ENCODE peak calls at places on chromosomes 5 and 9, in six cellular contexts. J is left ventricle myocardium inferior; Q is uterus; V is CD4-positive, alpha-beta memory T cell; B is IMR-90; K is heart right ventricle. Z is an unnamed sample.

GRCh38 chr5:16712600-16712999 is 95.8 kb upstream of the RETREG1 start:
- DNase-seq in J (no peak), Q (no peak), V (no peak), B (peak; percentile 14), K (no peak), Z (no peak)

GRCh38 chr5:138603521-138603920 is 28.3 kb upstream of the HSPA9 start:
- DNase-seq in J (no peak), Q (no peak), V (no peak), B (peak; percentile 67), K (no peak), Z (no peak)

GRCh38 chr9:91378695-91379127 is 17.0 kb upstream of the AUH start:
- DNase-seq in J (no peak), Q (peak; percentile 28), V (no peak), B (peak; percentile 72), K (no peak), Z (no peak)

GRCh38 chr5:151345808-151346478 is 1.4 kb downstream of the SLC36A2 start:
- DNase-seq in J (no peak), Q (no peak), V (no peak), B (peak; percentile 28), K (no peak), Z (peak; percentile 71)

GRCh38 chr5:111735829-111736228 is 21.2 kb downstream of the NREP start:
- DNase-seq in J (peak; percentile 39), Q (peak; percentile 51), V (no peak), B (peak; percentile 98), K (peak; percentile 36), Z (peak; percentile 88)

GRCh38 chr9:104927216-104927911 is 591 bp downstream of the ABCA1 start:
- DNase-seq in J (peak; percentile 35), Q (peak; percentile 44), V (peak; percentile 31), B (peak; percentile 47), K (no peak), Z (peak; percentile 68)

GRCh38 chr5:1885777-1886633 is 3.3 kb upstream of the IRX4 start:
- DNase-seq in J (no peak), Q (no peak), V (no peak), B (no peak), K (no peak), Z (peak; percentile 17)

GRCh38 chr5:157924490-157924889 is 65.5 kb upstream of the CLINT1 start:
- DNase-seq in J (no peak), Q (no peak), V (no peak), B (no peak), K (no peak), Z (no peak)

GRCh38 chr5:78907255-78907886 is 77.7 kb downstream of the ARSB start:
- DNase-seq in J (peak; percentile 32), Q (peak; percentile 44), V (no peak), B (peak; percentile 99), K (peak; percentile 44), Z (no peak)

GRCh38 chr5:165723931-165724330 is 2218.5 kb downstream of the MAT2B start:
- DNase-seq in J (no peak), Q (no peak), V (no peak), B (no peak), K (no peak), Z (no peak)

GRCh38 chr5:150256416-150257064 is 33.0 kb downstream of the CAMK2A start:
- DNase-seq in J (no peak), Q (no peak), V (no peak), B (no peak), K (no peak), Z (no peak)

GRCh38 chr9:14563902-14564578 is 129.2 kb downstream of the ZDHHC21 start:
- DNase-seq in J (no peak), Q (no peak), V (no peak), B (no peak), K (no peak), Z (no peak)

GRCh38 chr9:23826120-23826629 is at the start of gene ELAVL2:
- DNase-seq in J (peak; percentile 80), Q (peak; percentile 89), V (peak; percentile 15), B (peak; percentile 81), K (peak; percentile 80), Z (peak; percentile 91)

GRCh38 chr9:23830949-23831730 is 5.1 kb upstream of the ELAVL2 start:
- DNase-seq in J (no peak), Q (no peak), V (no peak), B (no peak), K (no peak), Z (peak; percentile 18)

GRCh38 chr9:23825700-23826099 is 340 bp downstream of the ELAVL2 start:
- DNase-seq in J (no peak), Q (no peak), V (no peak), B (no peak), K (no peak), Z (no peak)

GRCh38 chr9:23829580-23830458 is 3.8 kb upstream of the ELAVL2 start:
- DNase-seq in J (no peak), Q (no peak), V (no peak), B (peak; percentile 2), K (no peak), Z (no peak)

GRCh38 chr9:23830459-23830805 is 4.4 kb upstream of the ELAVL2 start:
- DNase-seq in J (no peak), Q (no peak), V (no peak), B (no peak), K (no peak), Z (no peak)
- H3K4me3 ChIP-seq in J (no peak overlapping the region), Q (no peak overlapping the region), V (no peak overlapping the region), B (no peak overlapping the region), K (no peak overlapping the region), Z (no peak overlapping the region)

DNA sequence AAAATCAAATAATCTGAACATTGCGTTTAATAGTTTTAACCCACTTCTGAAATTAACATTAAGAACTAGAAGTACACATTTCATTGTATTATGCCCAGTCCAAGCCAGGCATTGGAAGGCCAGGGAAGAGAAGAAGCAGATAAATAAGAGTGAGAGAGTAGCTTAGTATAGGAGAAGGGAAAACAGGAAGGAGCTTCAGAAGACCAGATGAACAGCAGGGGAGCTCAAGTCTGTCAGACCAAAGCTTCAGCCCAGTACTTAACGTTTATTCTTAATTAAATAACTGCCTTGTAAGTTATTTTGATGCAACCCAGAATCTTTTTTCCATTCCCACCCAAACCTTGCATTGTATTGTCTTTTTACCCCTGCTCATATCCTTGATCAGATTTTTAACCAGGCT is 11.5 kb upstream of the FAM120AOS start:
- DNase-seq in J (no peak), Q (no peak), V (no peak), B (no peak), K (no peak), Z (no peak)
- H3K4me1 ChIP-seq in J (peaks cover 94% of the 10 kb centered on the region), Q (peaks cover 13% of the 10 kb centered on the region), V (peaks cover 83% of the 10 kb centered on the region), B (peaks cover 17% of the 10 kb centered on the region), K (peaks cover 66% of the 10 kb centered on the region), Z (peaks cover 66% of the 10 kb centered on the region)

GRCh38 chr9:129712595-129713524 is 40.0 kb downstream of the PTGES start:
- DNase-seq in J (no peak), Q (no peak), V (no peak), B (peak; percentile 87), K (no peak), Z (no peak)

GRCh38 chr9:129718647-129719046 is 34.2 kb downstream of the PTGES start:
- DNase-seq in J (no peak), Q (no peak), V (no peak), B (no peak), K (no peak), Z (no peak)

GRCh38 chr9:129717991-129718390 is 34.9 kb downstream of the PTGES start:
- DNase-seq in J (no peak), Q (no peak), V (no peak), B (no peak), K (no peak), Z (no peak)

GRCh38 chr9:129716091-129716490 is 36.8 kb downstream of the PTGES start:
- DNase-seq in J (no peak), Q (no peak), V (no peak), B (peak; percentile 51), K (peak; percentile 38), Z (no peak)

GRCh38 chr9:129714393-129715051 is 38.3 kb downstream of the PTGES start:
- DNase-seq in J (no peak), Q (no peak), V (no peak), B (no peak), K (no peak), Z (no peak)
- H3K4me3 ChIP-seq in J (no peak overlapping the region), Q (no peak overlapping the region), V (no peak overlapping the region), B (no peak overlapping the region), K (no peak overlapping the region), Z (no peak overlapping the region)

GRCh38 chr9:33137271-33137670 is 29.9 kb downstream of the B4GALT1 start:
- DNase-seq in J (no peak), Q (no peak), V (no peak), B (no peak), K (no peak), Z (no peak)
- H3K4me1 ChIP-seq in J (peaks cover 100% of the 10 kb centered on the region), Q (peaks cover 30% of the 10 kb centered on the region), V (peaks cover 71% of the 10 kb centered on the region), B (peaks cover 25% of the 10 kb centered on the region), K (peaks cover 87% of the 10 kb centered on the region), Z (peaks cover 60% of the 10 kb centered on the region)

GRCh38 chr9:99725852-99726251 is 95.8 kb upstream of the NR4A3 start:
- DNase-seq in J (no peak), Q (no peak), V (no peak), B (no peak), K (no peak), Z (no peak)

GRCh38 chr9:99721898-99722297 is 99.8 kb upstream of the NR4A3 start:
- DNase-seq in J (no peak), Q (no peak), V (no peak), B (no peak), K (no peak), Z (no peak)

GRCh38 chr9:99724640-99725039 is 97.0 kb upstream of the NR4A3 start:
- DNase-seq in J (no peak), Q (no peak), V (no peak), B (no peak), K (no peak), Z (no peak)

GRCh38 chr9:99722852-99723251 is 98.8 kb upstream of the NR4A3 start:
- DNase-seq in J (no peak), Q (no peak), V (no peak), B (no peak), K (no peak), Z (no peak)

GRCh38 chr9:99720455-99721050 is 101.1 kb upstream of the NR4A3 start:
- DNase-seq in J (no peak), Q (no peak), V (peak; percentile 24), B (peak; percentile 0), K (no peak), Z (no peak)
- H3K4me3 ChIP-seq in J (peak overlapping the region; percentile 43), Q (peak overlapping the region; percentile 14), V (peak overlapping the region; percentile 43), B (no peak overlapping the region), K (peak overlapping the region; percentile 43), Z (peak overlapping the region; percentile 38)

GRCh38 chr9:89533396-89534187 is 35.7 kb upstream of the SEMA4D start:
- DNase-seq in J (no peak), Q (no peak), V (no peak), B (no peak), K (no peak), Z (no peak)

GRCh38 chr9:89530721-89531120 is 32.8 kb upstream of the SEMA4D start:
- DNase-seq in J (no peak), Q (no peak), V (no peak), B (no peak), K (no peak), Z (no peak)

GRCh38 chr9:89532944-89533343 is 35.0 kb upstream of the SEMA4D start:
- DNase-seq in J (no peak), Q (no peak), V (no peak), B (no peak), K (no peak), Z (no peak)

GRCh38 chr9:89532478-89532877 is 34.6 kb upstream of the SEMA4D start:
- DNase-seq in J (no peak), Q (no peak), V (no peak), B (no peak), K (no peak), Z (no peak)

DNA sequence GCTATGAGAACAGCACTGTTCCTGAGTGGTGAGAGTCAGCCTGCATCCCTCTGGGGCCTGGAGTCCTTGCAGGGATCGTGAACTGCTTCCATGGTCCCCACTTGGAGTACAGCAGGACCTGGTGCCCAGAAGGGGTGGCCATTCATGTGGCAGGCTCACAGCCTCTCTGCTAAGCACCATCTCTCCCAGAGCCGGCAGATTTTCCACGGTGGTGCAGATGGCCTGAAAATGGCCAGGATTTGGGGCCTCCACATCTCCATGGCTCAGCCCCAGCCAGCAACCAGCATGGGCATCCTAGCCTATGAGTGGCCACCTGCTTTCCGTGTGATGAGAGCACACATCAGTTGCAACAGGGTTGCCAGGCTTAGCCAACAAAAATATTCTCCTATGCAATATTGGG is 33.9 kb upstream of the SEMA4D start:
- DNase-seq in J (no peak), Q (no peak), V (no peak), B (no peak), K (no peak), Z (no peak)
- H3K4me1 ChIP-seq in J (no peaks in the 10 kb centered on the region), Q (no peaks in the 10 kb centered on the region), V (peaks cover 98% of the 10 kb centered on the region), B (no peaks in the 10 kb centered on the region), K (no peaks in the 10 kb centered on the region), Z (no peaks in the 10 kb centered on the region)